ENCODE peak calls at places on chromosome 18, in five cellular contexts. Q, O, L, M and A are unnamed samples.

GRCh38 chr18:21803495-21803894 is 62.9 kb downstream of the MIB1 start:
- DNase-seq in Q (no peak), O (no peak), L (peak; percentile 8), M (no peak), A (no peak)

GRCh38 chr18:45107425-45107824 is 426.7 kb downstream of the SETBP1 start:
- DNase-seq in O (no peak), L (peak; percentile 86), Q (no peak), M (no peak), A (no peak)

GRCh38 chr18:76486600-76486999 is 8.4 kb downstream of the ZNF516 start:
- DNase-seq in Q (no peak), O (no peak), M (no peak), L (no peak), A (no peak)

GRCh38 chr18:73728657-73729056 is 419.0 kb downstream of the FBXO15 start:
- DNase-seq in Q (no peak), M (no peak), O (no peak), L (no peak), A (no peak)

GRCh38 chr18:78991446-78991845 is 11.8 kb downstream of the SALL3 start:
- DNase-seq in Q (no peak), O (no peak), M (no peak), L (no peak), A (no peak)

GRCh38 chr18:61765097-61765496 is 127.7 kb downstream of the RNF152 start:
- DNase-seq in M (no peak), L (peak; percentile 94), O (no peak), Q (no peak), A (no peak)

GRCh38 chr18:3305933-3306332 is 44.0 kb downstream of the MYL12B start:
- DNase-seq in L (peak; percentile 76), O (no peak), M (no peak), Q (no peak), A (no peak)

GRCh38 chr18:50694147-50694546 is 125.7 kb downstream of the MRO start:
- DNase-seq in O (no peak), L (no peak), Q (no peak), M (no peak), A (no peak)

GRCh38 chr18:75977069-75977468 is 518.0 kb downstream of the ZNF516 start:
- DNase-seq in L (peak; percentile 28), M (no peak), Q (no peak), O (no peak), A (no peak)

GRCh38 chr18:79521806-79522205 is 126.1 kb downstream of the NFATC1 start:
- DNase-seq in L (no peak), M (no peak), Q (no peak), O (peak; percentile 12), A (no peak)

GRCh38 chr18:75036941-75037516 is 171.9 kb downstream of the PTGR3 start:
- DNase-seq in L (no peak), O (no peak), Q (no peak), M (no peak), A (no peak)

GRCh38 chr18:36441872-36442271 is 144.4 kb downstream of the FHOD3 start:
- DNase-seq in O (no peak), M (no peak), Q (no peak), L (peak; percentile 92), A (no peak)

GRCh38 chr18:3758531-3758930 is 308.6 kb downstream of the TGIF1 start:
- DNase-seq in Q (no peak), L (peak; percentile 87), M (no peak), O (no peak), A (no peak)

GRCh38 chr18:24613887-24614286 is 153.4 kb downstream of the HRH4 start:
- DNase-seq in L (no peak), M (no peak), Q (no peak), O (no peak), A (no peak)

GRCh38 chr18:69648486-69648885 is 247.8 kb downstream of the DOK6 start:
- DNase-seq in O (no peak), Q (no peak), M (no peak), L (no peak), A (no peak)

GRCh38 chr18:79393181-79393598 is 2.5 kb upstream of the NFATC1 start:
- DNase-seq in Q (peak; percentile 55), M (peak; percentile 73), O (peak; percentile 83), L (no peak), A (no peak)

GRCh38 chr18:69845588-69846506 is 101.8 kb downstream of the CD226 start:
- DNase-seq in Q (no peak), O (no peak), L (peak; percentile 15), M (no peak), A (no peak)

GRCh38 chr18:2402084-2402483 is 169.2 kb downstream of the METTL4 start:
- DNase-seq in L (peak; percentile 88), Q (no peak), O (no peak), M (no peak), A (no peak)

GRCh38 chr18:69985239-69985638 is 37.6 kb upstream of the CD226 start:
- DNase-seq in Q (no peak), M (no peak), O (no peak), L (no peak), A (no peak)

GRCh38 chr18:3790702-3791101 is 340.7 kb downstream of the TGIF1 start:
- DNase-seq in L (peak; percentile 94), M (no peak), Q (no peak), O (no peak), A (no peak)

GRCh38 chr18:61939032-61939674 is 46.3 kb upstream of the RNF152 start:
- DNase-seq in O (no peak), Q (no peak), M (no peak), L (no peak), A (no peak)

GRCh38 chr18:45521151-45521550 is 94.1 kb upstream of the SLC14A2 start:
- DNase-seq in Q (no peak), L (peak; percentile 95), O (no peak), M (no peak), A (no peak)

GRCh38 chr18:79964330-79965118 is at the start of gene HSBP1L1:
- DNase-seq in M (peak; percentile 83), L (peak; percentile 37), O (no peak), Q (peak; percentile 84), A (no peak)

GRCh38 chr18:33914399-33914798 is 310.3 kb downstream of the NOL4 start:
- DNase-seq in M (no peak), L (peak; percentile 71), O (no peak), Q (no peak), A (no peak)

GRCh38 chr18:59024829-59025228 is 114.9 kb upstream of the SEC11C start:
- DNase-seq in L (peak; percentile 67), O (peak; percentile 82), M (no peak), Q (no peak), A (no peak)

GRCh38 chr18:42925036-42925435 is 190.4 kb downstream of the RIT2 start:
- DNase-seq in Q (no peak), M (no peak), L (no peak), O (no peak), A (no peak)

GRCh38 chr18:44033144-44033543 is 647.5 kb upstream of the SETBP1 start:
- DNase-seq in M (no peak), L (peak; percentile 14), Q (no peak), O (no peak), A (no peak)

GRCh38 chr18:73793386-73793785 is 354.2 kb downstream of the FBXO15 start:
- DNase-seq in Q (no peak), M (no peak), O (no peak), L (peak; percentile 87), A (no peak)

GRCh38 chr18:78082776-78083175 is 833.1 kb downstream of the GALR1 start:
- DNase-seq in O (no peak), L (no peak), Q (no peak), M (no peak), A (no peak)

GRCh38 chr18:56756971-56757370 is 105.8 kb downstream of the WDR7 start:
- DNase-seq in Q (no peak), O (no peak), L (no peak), M (peak; percentile 23), A (no peak)

GRCh38 chr18:32351014-32351413 is 119.7 kb downstream of the GAREM1 start:
- DNase-seq in L (peak; percentile 75), M (no peak), Q (no peak), O (no peak), A (no peak)

GRCh38 chr18:28584726-28585125 is 407.8 kb upstream of the CDH2 start:
- DNase-seq in O (no peak), L (peak; percentile 94), M (no peak), Q (no peak), A (no peak)

GRCh38 chr18:40012931-40013609 is 1942.0 kb upstream of the PIK3C3 start:
- DNase-seq in O (no peak), L (peak; percentile 63), M (no peak), Q (no peak), A (no peak)

GRCh38 chr18:43129946-43130523 is 14.6 kb upstream of the RIT2 start:
- DNase-seq in O (no peak), Q (no peak), M (no peak), L (peak; percentile 22), A (no peak)

GRCh38 chr18:49178736-49179135 is 228.0 kb upstream of the SMAD7 start:
- DNase-seq in M (no peak), O (no peak), L (no peak), Q (no peak), A (peak; percentile 8)
- H3K27ac ChIP-seq in M (no peak overlapping the region), O (no peak overlapping the region), L (no peak overlapping the region), Q (no peak overlapping the region), A (no peak overlapping the region)

DNA sequence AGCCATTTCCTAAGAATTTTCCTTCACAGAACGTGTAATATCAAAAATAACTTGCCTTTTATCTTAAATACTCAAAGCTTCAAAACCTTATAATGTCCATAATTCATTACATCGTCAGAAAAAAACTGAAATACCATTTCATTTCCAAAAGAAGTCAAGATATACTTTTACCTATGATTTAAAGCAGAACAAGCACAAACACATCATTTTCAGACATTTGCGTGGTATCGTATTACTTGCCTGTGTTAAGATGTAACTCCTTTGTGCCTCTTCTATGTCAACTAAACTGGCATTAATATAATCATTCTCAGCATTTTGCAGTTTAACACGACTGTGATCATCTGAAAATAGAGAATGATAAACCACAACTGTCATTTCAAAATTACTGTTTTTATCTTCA is 47.5 kb downstream of the PTPN2 start:
- DNase-seq in M (no peak), L (no peak), Q (no peak), O (no peak), A (no peak)
- H3K27ac ChIP-seq in M (no peak overlapping the region), L (no peak overlapping the region), Q (peak overlapping the region; percentile 83), O (no peak overlapping the region), A (no peak overlapping the region)

GRCh38 chr18:26524952-26525351 is 23.4 kb downstream of the KCTD1 start:
- DNase-seq in O (no peak), Q (no peak), L (no peak), M (no peak), A (no peak)
- H3K27ac ChIP-seq in O (no peak overlapping the region), Q (no peak overlapping the region), L (no peak overlapping the region), M (no peak overlapping the region), A (no peak overlapping the region)

DNA sequence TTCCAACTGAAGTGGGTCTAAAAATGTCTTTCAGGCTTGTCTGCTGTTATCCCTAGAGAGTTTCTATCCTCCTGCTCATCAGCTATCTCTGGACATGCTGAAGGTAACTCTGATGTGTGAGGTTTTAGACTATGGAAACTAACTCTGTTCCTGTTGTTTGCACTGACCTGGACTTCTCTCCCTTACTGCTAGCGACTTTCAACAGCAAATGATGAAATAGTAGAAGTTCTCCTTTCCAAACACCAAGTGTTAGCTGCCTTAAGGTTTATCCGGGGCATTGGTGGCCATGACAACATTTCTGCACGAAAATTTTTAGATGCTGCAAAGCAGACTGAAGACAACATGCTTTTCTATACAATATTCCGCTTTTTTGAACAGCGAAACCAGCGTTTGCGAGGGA is 26.9 kb downstream of the RMC1 start:
- DNase-seq in M (no peak), L (no peak), Q (no peak), O (no peak), A (no peak)
- H3K27ac ChIP-seq in M (no peak overlapping the region), L (no peak overlapping the region), Q (no peak overlapping the region), O (no peak overlapping the region), A (no peak overlapping the region)